ENCODE peak calls at places on chromosome 14, in eight cellular contexts. L, B, K, Z, S, O, J and I are unnamed samples.

GRCh38 chr14:104692939-104693315 is 3.5 kb downstream of the INF2 start:
- DNase-seq in L (no peak), B (no peak), K (no peak), Z (no peak), S (no peak), O (no peak), J (no peak), I (no peak)

GRCh38 chr14:35897616-35898111 is 71.5 kb downstream of the BRMS1L start:
- DNase-seq in L (no peak), B (no peak), K (peak; percentile 1), Z (no peak), S (no peak), O (no peak), J (no peak), I (peak; percentile 25)

GRCh38 chr14:94665121-94665520 is 52.9 kb downstream of the SERPINA3 start:
- DNase-seq in L (no peak), B (no peak), K (no peak), Z (no peak), S (no peak), O (no peak), J (no peak), I (no peak)

GRCh38 chr14:91373591-91374245 is 43.9 kb downstream of the CCDC88C start:
- DNase-seq in L (no peak), B (peak; percentile 65), K (no peak), Z (no peak), S (no peak), O (peak; percentile 54), J (no peak), I (no peak)

GRCh38 chr14:24609667-24610344 is at the start of gene GZMH:
- DNase-seq in L (no peak), B (no peak), K (no peak), Z (no peak), S (no peak), O (no peak), J (no peak), I (no peak)

GRCh38 chr14:64405295-64405694 is 17.1 kb downstream of the MTHFD1 start:
- DNase-seq in L (no peak), B (no peak), K (no peak), Z (no peak), S (no peak), O (no peak), J (no peak), I (no peak)

GRCh38 chr14:104787736-104788532 is 7.6 kb downstream of the AKT1 start:
- DNase-seq in L (no peak), B (peak; percentile 93), K (peak; percentile 72), Z (no peak), S (no peak), O (no peak), J (no peak), I (peak; percentile 69)

GRCh38 chr14:26595922-26596721 is 1.7 kb downstream of the NOVA1 start:
- DNase-seq in L (no peak), B (peak; percentile 57), K (no peak), Z (no peak), S (peak; percentile 5), O (no peak), J (no peak), I (no peak)

GRCh38 chr14:89294872-89295271 is 122.2 kb downstream of the FOXN3 start:
- DNase-seq in L (no peak), B (no peak), K (no peak), Z (no peak), S (no peak), O (no peak), J (no peak), I (no peak)

GRCh38 chr14:51563560-51563959 is 88.2 kb upstream of the FRMD6 start:
- DNase-seq in L (no peak), B (no peak), K (no peak), Z (no peak), S (no peak), O (no peak), J (no peak), I (no peak)

GRCh38 chr14:105430535-105430934 is 10.9 kb downstream of the MTA1 start:
- DNase-seq in L (no peak), B (no peak), K (no peak), Z (no peak), S (no peak), O (peak; percentile 65), J (peak; percentile 11), I (no peak)

GRCh38 chr14:56630707-56631106 is 51.1 kb downstream of the TMEM260 start:
- DNase-seq in L (no peak), B (no peak), K (no peak), Z (no peak), S (no peak), O (no peak), J (no peak), I (no peak)

GRCh38 chr14:56081139-56081538 is 37.1 kb upstream of the PELI2 start:
- DNase-seq in L (no peak), B (no peak), K (no peak), Z (no peak), S (no peak), O (no peak), J (no peak), I (no peak)

GRCh38 chr14:93103392-93104080 is 12.2 kb downstream of the ITPK1 start:
- DNase-seq in L (no peak), B (no peak), K (no peak), Z (peak; percentile 64), S (no peak), O (peak; percentile 74), J (peak; percentile 75), I (peak; percentile 83)

GRCh38 chr14:94971750-94972149 is 185.6 kb downstream of the DICER1 start:
- DNase-seq in L (no peak), B (no peak), K (no peak), Z (no peak), S (peak; percentile 26), O (no peak), J (no peak), I (no peak)

GRCh38 chr14:36555998-36556743 is 26.2 kb downstream of the NKX2-8 start:
- DNase-seq in L (no peak), B (no peak), K (no peak), Z (no peak), S (no peak), O (no peak), J (no peak), I (no peak)

GRCh38 chr14:38329236-38329635 is 73.3 kb upstream of the CLEC14A start:
- DNase-seq in L (no peak), B (no peak), K (no peak), Z (no peak), S (no peak), O (no peak), J (no peak), I (no peak)